ENCODE peak calls at places on chromosomes 4 and X, in five cellular contexts. R is hepatocyte, L is A549, G is Panc1, B is GM23338. Y is an unnamed sample.
A peak's percentile ranks its signal among the peaks of the same experiment; 100 is the strongest.

GRCh38 chrX:41824551-41824950 is 98.8 kb downstream of the CASK start:
- DNase-seq in R (peak; percentile 12), G (no peak), B (no peak), L (no peak), Y (peak; percentile 28)

GRCh38 chr4:16083217-16084191 is at the start of gene PROM1:
- DNase-seq in R (peak; percentile 57), G (no peak), L (no peak), B (peak; percentile 82), Y (peak; percentile 60)

GRCh38 chrX:147737690-147738089 is 174.0 kb upstream of the FMR1 start:
- DNase-seq in B (no peak), G (no peak), R (no peak), L (no peak), Y (no peak)

GRCh38 chr4:41156574-41156973 is 57.8 kb downstream of the APBB2 start:
- DNase-seq in B (no peak), G (no peak), L (no peak), R (no peak), Y (no peak)

GRCh38 chr4:96108146-96108545 is 268.3 kb downstream of the PDHA2 start:
- DNase-seq in L (no peak), B (no peak), R (no peak), G (no peak), Y (no peak)

GRCh38 chrX:9466115-9466495 is 1.2 kb downstream of the TBL1X start:
- DNase-seq in G (no peak), R (peak; percentile 47), L (peak; percentile 10), B (peak; percentile 41), Y (peak; percentile 37)

GRCh38 chr4:151517896-151518295 is 108.9 kb downstream of the FHIP1A start:
- DNase-seq in L (no peak), G (no peak), B (no peak), R (no peak), Y (no peak)

GRCh38 chr4:3418029-3418762 is 23.6 kb upstream of the HGFAC start:
- DNase-seq in B (peak; percentile 41), L (no peak), G (no peak), R (no peak), Y (no peak)

GRCh38 chr4:69888336-69888735 is 28.4 kb upstream of the SULT1E1 start:
- DNase-seq in G (no peak), B (no peak), L (no peak), R (no peak), Y (no peak)

GRCh38 chr4:81724925-81725329 is 253.2 kb upstream of the RASGEF1B start:
- DNase-seq in L (no peak), G (no peak), B (no peak), R (peak; percentile 84), Y (peak; percentile 24)

GRCh38 chr4:125432078-125432477 is 117.3 kb downstream of the FAT4 start:
- DNase-seq in R (peak; percentile 13), B (peak; percentile 74), G (no peak), L (no peak), Y (no peak)

GRCh38 chr4:76758996-76759395 is 138.9 kb downstream of the SOWAHB start:
- DNase-seq in B (no peak), R (no peak), L (no peak), G (no peak), Y (no peak)

GRCh38 chrX:135973025-135973547 is 702 bp downstream of the MMGT1 start:
- DNase-seq in R (peak; percentile 19), L (peak; percentile 31), G (no peak), B (peak; percentile 1), Y (peak; percentile 38)

GRCh38 chr4:145954924-145955339 is 16.3 kb upstream of the ZNF827 start:
- DNase-seq in G (peak; percentile 47), L (no peak), B (no peak), R (peak; percentile 47), Y (peak; percentile 57)

GRCh38 chr4:128854433-128854832 is 44.9 kb downstream of the JADE1 start:
- DNase-seq in G (no peak), B (no peak), R (no peak), L (no peak), Y (no peak)

GRCh38 chr4:186845137-186845842 is 121.6 kb upstream of the FAT1 start:
- DNase-seq in R (peak; percentile 59), L (no peak), B (no peak), G (peak; percentile 58), Y (peak; percentile 46)

GRCh38 chrX:143536176-143536575 is 18.9 kb upstream of the SPANXN3 start:
- DNase-seq in R (no peak), G (no peak), L (no peak), B (no peak), Y (no peak)

GRCh38 chr4:77636902-77637301 is 31.3 kb downstream of the CXCL13 start:
- DNase-seq in G (peak; percentile 52), R (peak; percentile 49), B (no peak), L (peak; percentile 28), Y (peak; percentile 82)

GRCh38 chrX:116285506-116285905 is 115.0 kb downstream of the AGTR2 start:
- DNase-seq in L (no peak), R (no peak), B (no peak), G (no peak), Y (no peak)

GRCh38 chr4:55851885-55852284 is 1.6 kb upstream of the EXOC1 start:
- DNase-seq in B (no peak), G (no peak), L (no peak), R (no peak), Y (peak; percentile 47)

GRCh38 chrX:110803506-110803905 is 7.9 kb upstream of the CHRDL1 start:
- DNase-seq in R (no peak), L (no peak), G (no peak), B (no peak), Y (no peak)

GRCh38 chr4:40475609-40476008 is 140.5 kb downstream of the CHRNA9 start:
- DNase-seq in R (peak; percentile 65), B (peak; percentile 19), G (no peak), L (peak; percentile 25), Y (peak; percentile 82)

GRCh38 chrX:116427976-116428375 is 8.4 kb upstream of the SLC6A14 start:
- DNase-seq in R (no peak), G (no peak), L (no peak), B (no peak), Y (no peak)

GRCh38 chrX:119784747-119785446 is 6.5 kb downstream of the RPL39 start:
- DNase-seq in G (peak; percentile 38), R (no peak), L (peak; percentile 26), B (peak; percentile 47), Y (peak; percentile 37)

GRCh38 chrX:55715847-55716246 is 1.7 kb upstream of the RRAGB start:
- DNase-seq in R (no peak), G (no peak), B (peak; percentile 48), L (no peak), Y (no peak)

GRCh38 chr4:100588076-100588475 is 70.3 kb upstream of the EMCN start:
- DNase-seq in L (no peak), R (no peak), B (no peak), G (no peak), Y (no peak)

GRCh38 chr4:76449824-76450223 is 14.8 kb downstream of the SHROOM3 start:
- DNase-seq in R (peak; percentile 11), B (peak; percentile 30), G (no peak), L (no peak), Y (no peak)

GRCh38 chr4:99723555-99724450 is 66.2 kb upstream of the C4orf54 start:
- DNase-seq in B (no peak), L (peak; percentile 38), G (no peak), R (peak; percentile 86), Y (peak; percentile 54)

GRCh38 chr4:82428969-82429727 is 1.1 kb downstream of the HNRNPDL start:
- DNase-seq in G (peak; percentile 35), B (peak; percentile 90), L (peak; percentile 57), R (peak; percentile 97), Y (peak; percentile 93)

DNA sequence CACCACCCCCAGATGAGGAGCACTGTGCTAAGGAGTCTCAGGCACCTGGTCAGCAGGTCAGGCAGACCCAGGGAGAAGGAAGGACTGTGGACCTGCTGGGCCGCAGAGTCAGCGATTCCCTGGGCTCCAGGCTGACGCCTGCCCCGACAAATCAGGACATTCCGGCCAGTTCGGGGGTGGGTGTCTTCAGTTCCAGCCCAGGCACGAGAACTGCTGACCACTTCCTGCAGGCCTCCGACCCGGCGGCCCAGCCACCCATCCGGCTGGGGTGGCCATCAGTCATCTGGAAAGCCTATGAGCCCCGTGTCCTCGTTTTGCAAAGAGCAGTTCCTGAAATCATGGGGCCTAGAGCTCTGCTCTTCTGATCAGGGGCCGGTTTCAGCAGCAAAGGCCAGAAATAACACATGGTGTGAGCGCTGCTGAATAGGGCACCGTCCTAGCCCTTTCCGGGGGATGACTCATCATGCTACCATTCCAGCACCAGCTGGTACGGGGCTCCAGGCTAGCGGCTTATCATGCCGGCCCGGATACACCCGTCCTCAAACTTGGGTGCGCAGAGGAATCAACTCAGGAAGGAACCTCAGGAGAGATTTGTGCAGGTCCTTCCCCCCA is 7.8 kb upstream of the SH3TC1 start:
- DNase-seq in L (no peak), G (no peak), B (no peak), R (no peak), Y (no peak)
- H3K27ac ChIP-seq in L (peak overlapping the region; percentile 70), G (no peak overlapping the region), B (no peak overlapping the region), R (peak overlapping the region; percentile 23), Y (peak overlapping the region; percentile 36)

GRCh38 chr4:152935138-152935537 is 985 bp upstream of the FHDC1 start:
- DNase-seq in G (no peak), B (peak; percentile 86), R (peak; percentile 62), L (peak; percentile 18), Y (peak; percentile 82)
- H3K4me3 ChIP-seq in G (no peak overlapping the region), B (peak overlapping the region; percentile 94), R (peak overlapping the region; percentile 96), L (peak overlapping the region; percentile 74), Y (no peak overlapping the region)

GRCh38 chr4:172232966-172233365 is 419.8 kb downstream of the GALNTL6 start:
- DNase-seq in R (no peak), L (no peak), G (no peak), B (peak; percentile 72), Y (no peak)
- TF ChIP-seq CTCF in R (peak; percentile 12), L (no peak), G (no peak), B (peak; percentile 35), Y (no peak)

GRCh38 chr4:86972997-86973396 is 38.2 kb downstream of the AFF1 start:
- DNase-seq in B (peak; percentile 52), L (no peak), G (no peak), R (peak; percentile 26), Y (peak; percentile 86)
- H3K27ac ChIP-seq in B (peak overlapping the region; percentile 85), L (peak overlapping the region; percentile 46), G (no peak overlapping the region), R (peak overlapping the region; percentile 2), Y (no peak overlapping the region)

DNA sequence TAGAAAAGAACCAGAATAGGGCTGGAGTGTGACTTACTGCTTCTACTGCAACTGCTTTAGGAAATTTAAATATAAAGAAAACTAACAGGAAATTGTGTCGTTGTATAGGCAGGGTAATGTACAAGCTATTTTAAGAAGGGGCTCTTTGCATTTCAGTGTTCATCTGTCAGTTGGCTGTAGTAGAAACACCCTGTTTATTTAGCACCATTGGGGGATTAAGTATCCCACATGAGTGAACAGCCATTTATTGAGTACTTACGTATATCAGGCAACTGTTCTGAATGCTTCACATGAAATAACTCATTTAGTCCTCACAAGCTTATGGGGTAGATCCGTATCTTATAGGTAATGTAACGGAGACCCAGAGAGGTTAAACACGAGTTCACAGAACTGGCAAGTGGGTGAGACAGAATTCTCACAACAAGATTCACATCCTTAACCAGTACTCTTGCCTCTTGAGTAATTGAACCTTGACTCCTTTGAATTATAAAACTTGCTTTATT is 23.9 kb downstream of the STIM2 start:
- DNase-seq in L (no peak), G (no peak), R (no peak), B (no peak), Y (no peak)
- H3K4me3 ChIP-seq in L (no peak overlapping the region), G (no peak overlapping the region), R (no peak overlapping the region), B (no peak overlapping the region), Y (no peak overlapping the region)

GRCh38 chr4:54384563-54384962 is 155.5 kb downstream of the PDGFRA start:
- DNase-seq in G (no peak), R (peak; percentile 34), B (peak; percentile 31), L (no peak), Y (peak; percentile 38)
- TF ChIP-seq CTCF in G (peak; percentile 43), R (peak; percentile 37), B (peak; percentile 39), L (no peak), Y (peak; percentile 26)